ENCODE peak calls at places on chromosome 7, in five cellular contexts. D is Peyer's patch, E is A549, X is GM12878, G is body of pancreas. V is an unnamed sample.

GRCh38 chr7:153588596-153588995 is 463.6 kb upstream of the DPP6 start:
- DNase-seq in D (no peak), E (no peak), X (no peak), G (no peak), V (no peak)

GRCh38 chr7:92179393-92179924 is 517 bp upstream of the LRRD1 start:
- DNase-seq in D (no peak), E (no peak), X (no peak), G (peak), V (no peak)

GRCh38 chr7:49243521-49243920 is 319.2 kb downstream of the CDC14C start:
- DNase-seq in D (no peak), E (no peak), X (no peak), G (no peak), V (no peak)

GRCh38 chr7:76352193-76352592 is 6.6 kb downstream of the YWHAG start:
- DNase-seq in D (no peak), E (no peak), X (no peak), G (no peak), V (no peak)

GRCh38 chr7:75962607-75963382 is 31.6 kb downstream of the TMEM120A start:
- DNase-seq in D (no peak), E (no peak), X (no peak), G (no peak), V (no peak)

GRCh38 chr7:10476642-10477041 is 497.0 kb upstream of the PHF14 start:
- DNase-seq in D (no peak), E (no peak), X (no peak), G (no peak), V (no peak)

GRCh38 chr7:27109533-27110162 is 7.2 kb upstream of the HOXA2 start:
- DNase-seq in D (no peak), E (no peak), X (no peak), G (no peak), V (no peak)

GRCh38 chr7:77913977-77914607 is 115.5 kb downstream of the PHTF2 start:
- DNase-seq in D (no peak), E (no peak), X (no peak), G (no peak), V (no peak)

GRCh38 chr7:158401826-158402225 is 185.8 kb downstream of the PTPRN2 start:
- DNase-seq in D (no peak), E (no peak), X (no peak), G (no peak), V (no peak)

GRCh38 chr7:237385-237784 is 45.0 kb downstream of the FAM20C start:
- DNase-seq in D (no peak), E (no peak), X (no peak), G (no peak), V (no peak)

GRCh38 chr7:139995034-139995915 is 67.5 kb downstream of the PARP12 start:
- DNase-seq in D (no peak), E (no peak), X (no peak), G (peak), V (no peak)

GRCh38 chr7:24576171-24577052 is 3.2 kb downstream of the PALS2 start:
- DNase-seq in D (no peak), E (peak), X (peak), G (peak), V (no peak)

DNA sequence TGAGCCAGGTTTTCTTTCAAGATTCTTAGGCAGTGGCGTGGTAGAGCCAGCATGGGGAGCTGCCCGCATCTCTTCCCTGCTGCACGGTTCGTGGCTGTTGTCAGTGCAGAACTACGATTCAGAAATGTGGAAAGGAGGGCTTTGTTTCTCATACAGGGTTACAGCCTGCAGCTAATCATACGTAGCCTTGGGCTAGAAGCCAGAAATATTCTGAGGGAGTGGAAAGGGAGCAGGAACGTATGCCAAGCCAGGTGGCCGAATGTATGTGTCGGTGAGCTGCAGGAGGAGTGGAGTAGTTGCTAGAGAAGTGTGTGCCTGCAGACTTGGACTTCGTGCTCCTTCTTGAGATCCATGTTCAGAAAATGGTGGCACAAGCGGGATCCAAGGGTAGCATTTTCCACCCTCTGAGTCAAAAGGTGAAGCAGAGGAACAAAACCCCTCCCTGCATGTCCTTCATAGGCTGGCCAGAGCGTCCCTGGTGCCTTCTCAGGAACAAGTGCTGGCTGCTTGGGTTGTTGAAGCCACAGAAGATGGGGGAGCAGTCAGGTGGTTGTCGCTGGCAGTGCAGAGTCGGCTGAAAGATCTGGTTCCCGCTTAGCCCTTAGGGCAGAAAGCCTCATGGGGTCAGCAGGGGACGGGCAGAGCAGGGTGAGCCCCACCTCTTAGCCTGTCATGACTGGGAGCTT is 40.9 kb downstream of the LANCL2 start:
- DNase-seq in D (no peak), E (no peak), X (no peak), G (peak), V (no peak)
- TF ChIP-seq POLR2A in D (no peak), E (no peak), X (no peak), G (no peak), V (no peak)

DNA sequence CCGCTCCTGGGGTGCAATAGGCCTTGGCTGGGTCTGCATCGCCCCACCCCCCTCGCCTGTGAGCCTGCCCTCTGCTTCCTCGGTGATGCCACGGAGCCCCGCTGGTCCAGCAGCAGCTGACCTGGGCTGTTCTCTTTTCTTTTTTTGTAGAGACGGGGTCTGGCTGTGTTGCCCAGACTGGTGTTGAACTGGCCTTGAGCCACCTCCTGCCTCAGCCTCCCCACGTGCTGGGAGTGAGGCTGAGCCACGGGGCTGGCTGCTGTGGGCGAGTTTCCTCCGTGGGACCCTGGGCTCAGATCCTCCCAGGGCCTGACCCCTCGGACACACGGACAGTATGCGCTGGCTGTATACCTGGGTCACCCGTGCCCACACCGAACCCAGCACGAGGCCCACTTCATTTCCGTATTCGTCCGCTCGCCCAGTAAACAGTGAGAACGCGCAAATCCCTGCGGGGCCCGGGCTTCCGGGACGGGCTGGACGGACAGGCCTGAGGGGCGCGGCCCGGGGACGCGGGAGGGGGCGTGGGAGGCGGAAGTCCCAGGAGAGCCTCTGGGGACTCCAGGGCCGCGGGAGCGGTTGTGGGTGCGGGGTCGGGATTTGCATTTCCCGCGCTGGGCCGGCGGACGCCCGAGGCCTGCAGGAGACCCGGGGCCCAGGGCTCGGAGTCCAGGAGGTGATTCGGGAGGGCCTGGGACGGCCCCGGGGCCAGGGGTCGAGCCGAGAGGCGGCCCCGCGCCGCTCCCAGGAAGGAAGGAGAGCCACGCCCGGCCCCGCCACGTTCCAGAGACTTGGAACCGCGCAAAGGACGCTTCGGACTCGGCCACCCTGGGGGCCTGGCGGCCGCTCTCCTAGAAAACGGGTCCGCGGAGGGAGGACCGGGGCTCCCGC is 57.8 kb upstream of the DNAJB6 start:
- DNase-seq in D (no peak), E (no peak), X (no peak), G (peak), V (no peak)
- H3K4me3 ChIP-seq in D (peak), E (no peak), X (no peak), G (peak), V (peak)

DNA sequence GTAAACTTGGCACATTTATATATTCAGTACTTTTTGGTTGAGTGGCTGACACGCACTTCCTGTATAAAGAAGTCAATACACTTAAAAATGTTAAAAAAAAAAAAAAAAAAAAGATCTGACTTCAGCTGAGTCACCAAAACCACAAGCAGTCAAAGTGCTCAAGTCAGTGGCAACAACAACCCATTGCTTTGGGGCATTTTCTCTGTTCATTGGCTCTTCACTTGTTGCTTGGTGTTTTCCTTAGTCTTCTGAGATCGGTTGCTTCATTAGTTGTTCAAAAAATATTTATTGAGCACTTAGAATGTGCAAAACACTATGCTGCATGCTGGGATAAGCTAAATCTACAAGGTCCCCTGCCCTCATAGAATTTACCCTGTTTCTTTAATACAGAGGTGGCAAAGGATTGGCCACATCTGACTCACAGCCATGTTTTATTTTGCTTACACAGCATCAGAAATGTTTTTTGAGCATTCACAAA is 63.7 kb downstream of the ZNRF2 start:
- DNase-seq in D (peak), E (peak), X (peak), G (no peak), V (peak)
- TF ChIP-seq POLR2A in D (no peak), E (no peak), X (no peak), G (no peak), V (no peak)

GRCh38 chr7:50273301-50273700 is 31.2 kb upstream of the IKZF1 start:
- DNase-seq in D (no peak), E (no peak), X (no peak), G (no peak), V (no peak)
- H3K4me3 ChIP-seq in D (no peak), E (no peak), X (no peak), G (no peak), V (no peak)

DNA sequence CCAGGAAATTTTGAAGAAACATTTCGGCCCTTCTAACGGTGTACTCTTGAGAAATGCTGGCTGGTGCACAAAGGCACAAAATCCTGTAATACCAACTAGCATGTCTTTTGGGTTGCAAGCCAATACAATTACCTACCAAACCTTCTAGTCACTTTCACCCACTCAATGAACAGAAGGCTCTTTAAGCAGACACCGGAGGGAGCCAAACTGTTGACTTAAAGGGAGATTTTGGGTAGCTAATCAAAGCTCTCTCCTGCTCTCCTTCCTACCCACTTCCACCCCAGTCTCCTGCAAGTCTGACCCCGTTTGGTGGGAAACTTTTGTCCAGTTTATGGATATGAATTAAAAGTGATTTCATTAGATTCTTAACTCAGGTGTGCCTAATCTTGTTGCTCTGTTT is 24.0 kb downstream of the GRM3 start:
- DNase-seq in D (no peak), E (no peak), X (no peak), G (peak), V (no peak)
- TF ChIP-seq POLR2A in D (no peak), E (no peak), X (no peak), G (no peak), V (no peak)

V was measured in lower leg skin.